ENCODE peak calls at places on chromosome 17, in four cellular contexts. Y is HEK293T, O is H1, F is HepG2. G is an unnamed sample.

GRCh38 chr17:73137376-73137775 is 27.4 kb upstream of the SSTR2 start:
- DNase-seq in Y (no peak), F (no peak), O (no peak), G (no peak)

GRCh38 chr17:59154335-59154720 is 658 bp downstream of the SKA2 start:
- DNase-seq in F (peak), Y (peak), O (no peak), G (peak)

GRCh38 chr17:17694229-17695081 is 13.2 kb downstream of the RAI1 start:
- DNase-seq in Y (peak), F (peak), O (no peak), G (no peak)

GRCh38 chr17:1947229-1947742 is 77.8 kb downstream of the RTN4RL1 start:
- DNase-seq in O (no peak), Y (no peak), F (peak), G (no peak)

GRCh38 chr17:31061678-31062077 is 33.1 kb upstream of the NF1 start:
- DNase-seq in Y (no peak), O (no peak), F (no peak), G (no peak)

GRCh38 chr17:50214986-50215730 is 13.7 kb upstream of the COL1A1 start:
- DNase-seq in F (no peak), Y (no peak), O (no peak), G (no peak)

GRCh38 chr17:49906511-49907136 is 58.8 kb upstream of the TAC4 start:
- DNase-seq in O (no peak), F (no peak), Y (no peak), G (no peak)

GRCh38 chr17:16222406-16222805 is 5.4 kb downstream of the PIGL start:
- DNase-seq in F (no peak), Y (no peak), O (no peak), G (no peak)

GRCh38 chr17:60525624-60526514 is at the start of gene APPBP2:
- DNase-seq in Y (peak), O (peak), F (peak), G (peak)

GRCh38 chr17:50356418-50356817 is 10.5 kb downstream of the XYLT2 start:
- DNase-seq in O (no peak), F (no peak), Y (no peak), G (no peak)

GRCh38 chr17:50203086-50203485 is 1.7 kb upstream of the COL1A1 start:
- DNase-seq in Y (no peak), F (no peak), O (no peak), G (no peak)

GRCh38 chr17:39527220-39527813 is 66.0 kb downstream of the CDK12 start:
- DNase-seq in Y (peak), F (peak), O (no peak), G (no peak)

GRCh38 chr17:57990037-57990436 is 2.0 kb upstream of the VEZF1 start:
- DNase-seq in F (no peak), Y (no peak), O (no peak), G (no peak)

GRCh38 chr17:31702040-31702439 is 157.0 kb downstream of the COPRS start:
- DNase-seq in O (no peak), F (no peak), Y (no peak), G (no peak)

GRCh38 chr17:66354981-66355380 is 52.6 kb downstream of the PRKCA start:
- DNase-seq in O (no peak), Y (no peak), F (no peak), G (no peak)

GRCh38 chr17:29084476-29085148 is 41.7 kb downstream of the PIPOX start:
- DNase-seq in O (no peak), Y (peak), F (no peak), G (no peak)

GRCh38 chr17:235831-236640 is 54.6 kb upstream of the DOC2B start:
- DNase-seq in O (no peak), Y (no peak), F (no peak), G (no peak)

GRCh38 chr17:64036198-64036922 is 15.9 kb upstream of the ICAM2 start:
- DNase-seq in F (peak), O (no peak), Y (peak), G (no peak)

GRCh38 chr17:29243792-29244191 is 2.9 kb upstream of the CRYBA1 start:
- DNase-seq in Y (peak), F (peak), O (no peak), G (no peak)

GRCh38 chr17:72510454-72511016 is 389.7 kb downstream of the SOX9 start:
- DNase-seq in O (no peak), F (no peak), Y (no peak), G (no peak)

GRCh38 chr17:64264891-64265290 is 1.8 kb upstream of the TEX2 start:
- DNase-seq in F (no peak), O (no peak), Y (no peak), G (no peak)

GRCh38 chr17:53948323-53948722 is 125.6 kb downstream of the KIF2B start:
- DNase-seq in F (no peak), Y (no peak), O (no peak), G (no peak)

GRCh38 chr17:52207786-52208185 is 49.3 kb upstream of the CA10 start:
- DNase-seq in Y (no peak), O (no peak), F (no peak), G (no peak)

GRCh38 chr17:66580601-66581385 is 254.1 kb upstream of the CACNG5 start:
- DNase-seq in F (no peak), Y (no peak), O (no peak), G (no peak)

GRCh38 chr17:45290269-45290765 is 26.5 kb downstream of the MAP3K14 start:
- DNase-seq in F (no peak), Y (no peak), O (no peak), G (no peak)

GRCh38 chr17:61837175-61838051 is 25.9 kb downstream of the BRIP1 start:
- DNase-seq in F (peak), Y (peak), O (no peak), G (peak)

GRCh38 chr17:77744268-77744988 is 214.1 kb upstream of the TNRC6C start:
- DNase-seq in F (no peak), Y (no peak), O (no peak), G (no peak)

GRCh38 chr17:72182256-72182890 is 61.6 kb downstream of the SOX9 start:
- DNase-seq in Y (no peak), O (no peak), F (peak), G (peak)

GRCh38 chr17:18224053-18224427 is 1.4 kb upstream of the LLGL1 start:
- DNase-seq in O (no peak), Y (no peak), F (peak), G (no peak)

GRCh38 chr17:72466199-72466598 is 345.4 kb downstream of the SOX9 start:
- DNase-seq in Y (no peak), O (no peak), F (peak), G (no peak)

GRCh38 chr17:34990921-34991365 is 10.6 kb downstream of the LIG3 start:
- DNase-seq in O (no peak), F (no peak), Y (no peak), G (no peak)

GRCh38 chr17:46811978-46812583 is 6.4 kb downstream of the WNT3 start:
- DNase-seq in O (no peak), F (no peak), Y (no peak), G (no peak)

GRCh38 chr17:77884967-77885641 is 73.4 kb upstream of the TNRC6C start:
- DNase-seq in O (no peak), Y (no peak), F (no peak), G (no peak)

GRCh38 chr17:27408891-27409290 is 47.4 kb upstream of the KSR1 start:
- DNase-seq in F (no peak), O (no peak), Y (no peak), G (no peak)

GRCh38 chr17:48598727-48599126 is 5.1 kb upstream of the HOXB5 start:
- DNase-seq in O (no peak), Y (no peak), F (no peak), G (no peak)

GRCh38 chr17:49913226-49914095 is 55.5 kb upstream of the DLX4 start:
- DNase-seq in F (no peak), O (no peak), Y (no peak), G (no peak)

GRCh38 chr17:14427914-14428639 is 127.2 kb downstream of the HS3ST3B1 start:
- DNase-seq in O (no peak), F (no peak), Y (no peak), G (no peak)

GRCh38 chr17:16419929-16420271 is 4.5 kb downstream of the TRPV2 start:
- DNase-seq in Y (no peak), O (no peak), F (no peak), G (no peak)

DNA sequence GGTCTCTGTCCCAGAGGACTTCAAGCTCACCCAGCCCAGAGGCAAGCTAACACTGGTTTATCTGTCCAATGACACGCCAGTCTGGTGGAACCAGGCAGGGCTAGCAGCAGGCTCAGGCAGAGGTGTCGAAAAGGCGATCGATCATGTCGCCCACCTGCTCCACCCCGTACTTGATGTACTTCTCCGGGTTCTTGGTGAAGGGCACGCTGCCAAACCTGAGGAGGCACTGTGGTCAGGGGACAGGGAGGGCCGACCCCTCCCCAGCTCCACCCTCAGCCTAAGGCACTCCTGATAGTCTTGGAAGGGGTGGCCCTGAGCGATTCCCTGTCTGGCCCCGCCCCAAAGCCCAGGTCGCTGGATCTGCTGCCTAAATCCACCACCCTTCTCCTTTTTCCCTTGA is 4.6 kb downstream of the ZACN start:
- DNase-seq in F (no peak), Y (no peak), O (no peak), G (no peak)
- TF ChIP-seq SUZ12 in F (no peak), Y (no peak), O (no peak), G (no peak)

GRCh38 chr17:3810019-3810418 is 9.0 kb upstream of the ITGAE start:
- DNase-seq in O (no peak), Y (no peak), F (no peak), G (no peak)
- TF ChIP-seq SUZ12 in O (no peak), Y (no peak), F (no peak), G (no peak)

DNA sequence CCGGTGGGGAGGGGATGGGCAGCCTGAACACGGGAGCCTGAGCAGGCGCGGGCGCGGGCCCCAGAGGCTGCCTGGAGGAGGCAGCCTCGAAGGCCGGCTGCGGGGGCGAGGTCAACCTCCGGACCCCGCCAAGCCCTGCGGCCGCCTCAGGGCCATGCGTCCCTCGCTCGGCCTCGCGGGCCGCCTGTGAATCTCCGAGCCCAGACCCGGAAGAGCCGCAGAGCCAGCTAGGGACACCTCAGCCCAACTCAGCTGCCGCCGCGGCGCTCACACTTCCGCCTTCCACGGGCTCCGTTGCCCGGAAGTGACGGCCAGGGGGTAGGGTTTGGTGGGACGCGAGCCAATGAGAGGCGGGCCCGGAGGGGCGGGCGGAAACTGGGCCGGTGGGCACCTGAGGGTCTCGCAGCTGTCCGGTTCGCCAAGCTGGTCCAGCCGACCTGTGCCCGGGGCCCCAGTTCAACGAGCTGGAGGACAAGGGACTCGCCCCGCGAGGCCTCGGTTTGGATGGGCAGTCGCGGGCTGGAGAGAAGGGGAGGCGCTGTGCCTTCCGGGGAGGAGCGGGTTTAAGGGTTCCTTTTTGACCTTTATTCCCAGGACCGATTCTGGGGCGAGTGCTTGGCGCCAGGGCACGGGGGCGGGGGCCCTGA is at the start of gene SLC38A10:
- DNase-seq in F (peak), Y (peak), O (peak), G (peak)
- TF ChIP-seq SUZ12 in F (no peak), Y (no peak), O (no peak), G (no peak)

DNA sequence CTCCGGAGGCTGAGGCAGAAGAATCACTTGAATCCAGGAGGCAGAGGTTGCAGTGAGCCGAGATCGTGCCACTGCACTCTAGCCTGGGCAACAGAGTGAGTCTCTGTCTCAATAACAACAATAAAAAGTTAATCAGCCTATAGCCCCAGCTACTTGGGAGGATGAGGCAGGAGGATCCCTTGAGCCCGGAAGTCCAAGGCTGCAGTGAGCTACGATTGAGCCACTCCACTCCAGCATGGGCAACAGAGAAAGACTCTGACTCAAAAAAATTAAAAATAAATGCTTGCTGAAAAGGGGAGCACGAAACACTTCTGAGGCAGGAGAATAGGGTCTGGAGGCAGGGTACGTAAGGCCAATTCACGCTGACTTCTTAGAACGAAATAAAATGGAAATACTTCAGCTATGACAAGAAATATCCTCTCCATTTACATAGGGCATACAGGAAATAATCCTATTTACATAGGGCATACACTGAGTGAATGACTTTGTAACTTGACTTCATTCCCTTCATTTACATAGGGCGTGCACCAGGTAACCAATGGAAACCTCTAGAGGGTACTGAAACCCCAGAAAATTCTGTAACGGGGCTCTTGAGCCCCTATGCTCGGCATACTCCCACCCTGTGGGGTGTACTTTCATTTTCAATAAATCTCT is 3.2 kb upstream of the PRPSAP1 start:
- DNase-seq in O (no peak), F (peak), Y (no peak), G (no peak)
- TF ChIP-seq SUZ12 in O (no peak), F (no peak), Y (no peak), G (no peak)

G was measured in NT2/D1.